ENCODE peak calls at places on chromosomes 6 and 20, in six cellular contexts. One of them, this sample, is unnamed.

GRCh38 chr20:48930035-48930434 is 8.5 kb downstream of the ARFGEF2 start:
- DNase-seq in CD8-positive, alpha-beta T cell: no peak
- DNase-seq in fibroblast of lung: no peak
- DNase-seq in AG04450: no peak
- DNase-seq in SJSA1: no peak
- DNase-seq in heart right ventricle: no peak
- DNase-seq in this sample: no peak

GRCh38 chr6:20669571-20670314 is 135.5 kb downstream of the CDKAL1 start:
- DNase-seq in CD8-positive, alpha-beta T cell: no peak
- DNase-seq in SJSA1: no peak
- DNase-seq in AG04450: no peak
- DNase-seq in fibroblast of lung: no peak
- DNase-seq in heart right ventricle: no peak
- DNase-seq in this sample: no peak

GRCh38 chr6:124913056-124913455 is 49.2 kb upstream of the RNF217 start:
- DNase-seq in CD8-positive, alpha-beta T cell: no peak
- DNase-seq in SJSA1: no peak
- DNase-seq in heart right ventricle: no peak
- DNase-seq in fibroblast of lung: no peak
- DNase-seq in AG04450: no peak
- DNase-seq in this sample: no peak

GRCh38 chr6:162119349-162119748 is 608.2 kb downstream of the PRKN start:
- DNase-seq in AG04450: no peak
- DNase-seq in heart right ventricle: peak
- DNase-seq in fibroblast of lung: peak
- DNase-seq in SJSA1: no peak
- DNase-seq in CD8-positive, alpha-beta T cell: no peak
- DNase-seq in this sample: peak

GRCh38 chr6:142474446-142475289 is 172.9 kb downstream of the ADGRG6 start:
- DNase-seq in SJSA1: peak
- DNase-seq in CD8-positive, alpha-beta T cell: no peak
- DNase-seq in fibroblast of lung: peak
- DNase-seq in AG04450: peak
- DNase-seq in heart right ventricle: no peak
- DNase-seq in this sample: peak

GRCh38 chr6:37919417-37920157 is 100.1 kb downstream of the ZFAND3 start:
- DNase-seq in SJSA1: no peak
- DNase-seq in fibroblast of lung: peak
- DNase-seq in heart right ventricle: no peak
- DNase-seq in AG04450: peak
- DNase-seq in CD8-positive, alpha-beta T cell: no peak
- DNase-seq in this sample: no peak

GRCh38 chr6:27825025-27825823 is 87.0 kb downstream of the OR2B2 start:
- DNase-seq in fibroblast of lung: no peak
- DNase-seq in SJSA1: peak
- DNase-seq in AG04450: no peak
- DNase-seq in CD8-positive, alpha-beta T cell: no peak
- DNase-seq in heart right ventricle: no peak
- DNase-seq in this sample: no peak

GRCh38 chr6:140253096-140253495 is 878.6 kb upstream of the CITED2 start:
- DNase-seq in AG04450: no peak
- DNase-seq in SJSA1: no peak
- DNase-seq in fibroblast of lung: peak
- DNase-seq in CD8-positive, alpha-beta T cell: no peak
- DNase-seq in heart right ventricle: no peak
- DNase-seq in this sample: no peak

GRCh38 chr6:154228521-154228905 is 128.1 kb downstream of the IPCEF1 start:
- DNase-seq in AG04450: no peak
- DNase-seq in SJSA1: no peak
- DNase-seq in fibroblast of lung: no peak
- DNase-seq in CD8-positive, alpha-beta T cell: no peak
- DNase-seq in heart right ventricle: no peak
- DNase-seq in this sample: no peak

GRCh38 chr6:37239950-37240713 is 17.4 kb upstream of the TBC1D22B start:
- DNase-seq in heart right ventricle: peak
- DNase-seq in fibroblast of lung: peak
- DNase-seq in AG04450: peak
- DNase-seq in CD8-positive, alpha-beta T cell: peak
- DNase-seq in SJSA1: peak
- DNase-seq in this sample: peak

GRCh38 chr20:5171074-5171789 is 44.4 kb downstream of the CDS2 start:
- DNase-seq in fibroblast of lung: no peak
- DNase-seq in SJSA1: no peak
- DNase-seq in heart right ventricle: peak
- DNase-seq in CD8-positive, alpha-beta T cell: no peak
- DNase-seq in AG04450: no peak
- DNase-seq in this sample: no peak

GRCh38 chr6:79909517-79909916 is 37.8 kb downstream of the ELOVL4 start:
- DNase-seq in fibroblast of lung: no peak
- DNase-seq in SJSA1: no peak
- DNase-seq in AG04450: no peak
- DNase-seq in heart right ventricle: no peak
- DNase-seq in CD8-positive, alpha-beta T cell: no peak
- DNase-seq in this sample: no peak

DNA sequence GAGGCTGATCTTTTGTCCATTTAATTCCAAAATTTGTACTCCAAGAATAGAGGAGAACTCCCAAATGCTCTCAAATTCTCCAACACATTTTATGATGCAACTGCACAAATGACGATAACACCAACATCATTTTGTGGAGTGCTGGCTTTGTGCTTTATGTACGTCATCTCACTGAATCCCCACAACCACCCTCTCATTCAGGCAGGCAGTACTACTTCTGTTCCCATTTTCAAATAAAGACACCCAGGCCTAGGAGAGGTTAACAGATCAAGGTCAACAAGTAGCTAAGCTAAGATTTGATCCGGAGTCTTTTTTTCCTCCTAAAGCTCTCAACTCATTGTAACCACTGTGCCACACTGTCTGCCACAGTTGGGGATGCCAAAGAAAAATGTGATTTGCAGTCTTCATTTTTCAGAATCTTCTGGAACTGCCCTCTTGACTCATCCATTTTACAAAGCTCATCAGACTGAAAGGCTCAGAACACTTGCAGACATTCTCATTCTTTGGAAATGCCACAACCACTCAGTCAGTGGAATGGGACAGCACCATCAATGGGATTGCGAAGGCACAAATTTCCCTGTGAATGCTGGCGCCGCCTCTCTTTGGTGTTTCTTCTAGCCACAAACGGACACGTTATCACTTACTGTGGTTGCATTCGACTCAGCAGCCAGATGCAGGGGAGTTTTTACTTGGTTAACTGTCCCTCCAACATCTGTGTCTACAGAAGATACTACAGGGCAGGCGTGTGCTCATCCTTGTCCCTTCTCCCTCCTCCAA is 184.4 kb downstream of the GJA10 start:
- DNase-seq in SJSA1: peak
- DNase-seq in CD8-positive, alpha-beta T cell: no peak
- DNase-seq in fibroblast of lung: peak
- DNase-seq in heart right ventricle: no peak
- DNase-seq in AG04450: no peak
- DNase-seq in this sample: no peak
- H3K4me3 ChIP-seq in SJSA1: peak
- H3K4me3 ChIP-seq in CD8-positive, alpha-beta T cell: peak
- H3K4me3 ChIP-seq in fibroblast of lung: no peak
- H3K4me3 ChIP-seq in heart right ventricle: no peak
- H3K4me3 ChIP-seq in AG04450: no peak
- H3K4me3 ChIP-seq in this sample: no peak

GRCh38 chr6:15253107-15254073 is 7.5 kb downstream of the JARID2 start:
- DNase-seq in heart right ventricle: no peak
- DNase-seq in AG04450: no peak
- DNase-seq in CD8-positive, alpha-beta T cell: no peak
- DNase-seq in SJSA1: no peak
- DNase-seq in fibroblast of lung: no peak
- DNase-seq in this sample: no peak

GRCh38 chr6:15255481-15256414 is 9.9 kb downstream of the JARID2 start:
- DNase-seq in heart right ventricle: no peak
- DNase-seq in fibroblast of lung: no peak
- DNase-seq in SJSA1: no peak
- DNase-seq in CD8-positive, alpha-beta T cell: no peak
- DNase-seq in AG04450: no peak
- DNase-seq in this sample: no peak

GRCh38 chr6:15252205-15252604 is 6.3 kb downstream of the JARID2 start:
- DNase-seq in fibroblast of lung: no peak
- DNase-seq in CD8-positive, alpha-beta T cell: no peak
- DNase-seq in AG04450: no peak
- DNase-seq in heart right ventricle: no peak
- DNase-seq in SJSA1: no peak
- DNase-seq in this sample: no peak

GRCh38 chr6:15256538-15257222 is 10.8 kb downstream of the JARID2 start:
- DNase-seq in fibroblast of lung: peak
- DNase-seq in heart right ventricle: no peak
- DNase-seq in AG04450: no peak
- DNase-seq in CD8-positive, alpha-beta T cell: no peak
- DNase-seq in SJSA1: peak
- DNase-seq in this sample: no peak

DNA sequence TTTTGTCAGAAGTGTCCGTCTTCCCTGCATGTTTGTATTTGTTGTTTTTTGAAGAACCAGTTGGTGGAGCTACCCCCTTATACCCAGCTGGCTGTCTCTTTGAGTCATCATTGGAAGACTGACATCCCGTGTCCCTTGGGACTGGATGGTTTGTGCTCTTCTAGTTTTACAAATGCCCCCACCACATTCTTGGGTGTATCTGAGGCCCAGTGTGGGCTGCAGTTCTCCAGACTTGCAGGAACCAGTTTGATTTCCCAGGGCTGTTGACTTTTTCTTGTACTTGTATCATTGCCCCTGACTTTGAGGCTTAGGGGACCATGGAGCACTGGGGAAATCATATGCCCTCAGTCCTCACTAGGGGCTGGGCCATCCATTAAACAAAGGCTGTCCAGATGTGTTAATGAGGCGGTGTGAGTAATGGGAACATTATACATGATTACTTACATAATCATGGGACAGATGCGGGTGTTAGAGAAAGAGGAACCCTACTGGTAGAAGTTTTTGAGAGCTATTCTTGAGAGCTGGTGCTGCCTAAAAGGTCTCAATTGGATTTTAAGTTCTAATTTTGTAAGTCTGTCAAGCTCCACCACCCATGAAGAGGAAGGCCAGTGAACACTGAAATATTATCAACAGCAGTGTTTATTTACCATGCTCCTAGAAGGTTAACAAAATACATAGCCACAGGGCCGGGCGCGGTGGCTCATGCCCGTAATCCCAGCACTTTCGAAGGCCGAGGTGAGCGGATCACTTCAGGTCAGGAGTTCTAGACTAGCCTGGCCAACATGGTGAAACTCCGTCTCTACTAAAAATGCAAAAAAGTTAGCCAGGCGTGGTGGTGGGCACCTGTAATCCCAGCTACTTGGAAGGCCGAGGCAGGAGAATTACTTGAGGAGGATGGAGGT is 8.5 kb downstream of the JARID2 start:
- DNase-seq in AG04450: no peak
- DNase-seq in CD8-positive, alpha-beta T cell: no peak
- DNase-seq in fibroblast of lung: no peak
- DNase-seq in SJSA1: peak
- DNase-seq in heart right ventricle: no peak
- DNase-seq in this sample: no peak
- H3K27ac ChIP-seq in AG04450: no peak
- H3K27ac ChIP-seq in CD8-positive, alpha-beta T cell: no peak
- H3K27ac ChIP-seq in fibroblast of lung: no peak
- H3K27ac ChIP-seq in SJSA1: peak
- H3K27ac ChIP-seq in heart right ventricle: no peak
- H3K27ac ChIP-seq in this sample: peak

GRCh38 chr20:44650777-44651493 is 564 bp downstream of the ADA start:
- DNase-seq in heart right ventricle: peak
- DNase-seq in AG04450: no peak
- DNase-seq in SJSA1: no peak
- DNase-seq in CD8-positive, alpha-beta T cell: peak
- DNase-seq in fibroblast of lung: no peak
- DNase-seq in this sample: no peak
- H3K4me3 ChIP-seq in heart right ventricle: peak
- H3K4me3 ChIP-seq in AG04450: peak
- H3K4me3 ChIP-seq in SJSA1: peak
- H3K4me3 ChIP-seq in CD8-positive, alpha-beta T cell: peak
- H3K4me3 ChIP-seq in fibroblast of lung: peak
- H3K4me3 ChIP-seq in this sample: peak

DNA sequence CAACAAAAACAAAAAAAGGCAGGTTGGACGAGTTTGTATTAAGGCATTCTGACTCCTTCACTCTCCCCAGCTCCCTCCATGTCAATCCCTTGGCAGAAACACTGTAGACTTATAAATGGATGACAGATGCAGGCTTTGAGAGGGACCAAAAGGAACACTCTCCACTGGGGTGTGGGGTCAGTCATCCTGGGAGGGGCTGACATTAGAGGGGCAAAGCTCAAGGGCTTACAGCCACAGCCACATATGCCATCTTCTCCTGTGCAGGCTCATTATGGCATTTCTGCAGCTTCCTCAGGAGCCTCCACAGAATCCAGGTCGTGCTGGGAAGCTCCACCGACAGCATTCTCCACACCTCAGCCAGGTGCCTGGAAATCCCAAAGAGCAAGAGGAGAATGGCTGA is 33.0 kb upstream of the RBL1 start:
- DNase-seq in heart right ventricle: no peak
- DNase-seq in AG04450: no peak
- DNase-seq in SJSA1: no peak
- DNase-seq in CD8-positive, alpha-beta T cell: no peak
- DNase-seq in fibroblast of lung: no peak
- DNase-seq in this sample: no peak
- H3K27ac ChIP-seq in heart right ventricle: no peak
- H3K27ac ChIP-seq in AG04450: no peak
- H3K27ac ChIP-seq in SJSA1: no peak
- H3K27ac ChIP-seq in CD8-positive, alpha-beta T cell: no peak
- H3K27ac ChIP-seq in fibroblast of lung: no peak
- H3K27ac ChIP-seq in this sample: no peak